ENCODE peak calls at places on chromosomes 4 and X, in ten cellular contexts. I is lung microvascular endothelial cell, O is adrenal gland, C is NCI-H1048, W is hepatocyte, N is AG08395, B is upper lobe of right lung, G is NCI-H510A, U is cardiac muscle cell, M is sigmoid colon. X is an unnamed sample.

GRCh38 chrX:22025751-22026150 is 6.4 kb upstream of the PHEX start:
- DNase-seq in U (peak; percentile 16), G (no peak), W (peak; percentile 13), N (no peak), B (no peak), C (no peak), O (no peak), I (no peak), M (no peak), X (no peak)

GRCh38 chrX:24245201-24245600 is 68.7 kb downstream of the SUPT20HL2 start:
- DNase-seq in G (no peak), C (no peak), U (peak; percentile 78), O (no peak), N (peak; percentile 78), B (no peak), I (no peak), W (peak; percentile 61), M (no peak), X (no peak)

GRCh38 chrX:151981129-151981528 is 6.7 kb upstream of the GABRE start:
- DNase-seq in U (no peak), C (no peak), O (no peak), I (no peak), G (no peak), M (no peak), B (no peak), W (no peak), N (peak; percentile 74), X (no peak)

GRCh38 chrX:10062980-10063379 is 93.8 kb upstream of the CLCN4 start:
- DNase-seq in B (no peak), C (no peak), W (no peak), O (no peak), M (no peak), N (no peak), I (no peak), U (no peak), G (no peak), X (no peak)

GRCh38 chr4:163415668-163416067 is 57.9 kb downstream of the TKTL2 start:
- DNase-seq in C (no peak), U (no peak), B (no peak), M (no peak), W (no peak), O (no peak), G (no peak), N (no peak), I (no peak), X (no peak)

GRCh38 chrX:106144755-106145639 is 23.1 kb upstream of the PWWP3B start:
- DNase-seq in C (no peak), W (peak; percentile 4), N (no peak), O (peak; percentile 18), G (no peak), B (no peak), I (no peak), U (peak; percentile 54), M (no peak), X (no peak)

GRCh38 chrX:130114141-130114561 is 3.9 kb upstream of the ELF4 start:
- DNase-seq in W (no peak), C (no peak), G (no peak), I (peak; percentile 55), M (no peak), U (no peak), N (no peak), O (no peak), B (no peak), X (no peak)

GRCh38 chr4:74111990-74112389 is 13.0 kb upstream of the CXCL2 start:
- DNase-seq in U (peak; percentile 68), M (no peak), C (no peak), G (peak; percentile 17), O (no peak), B (peak; percentile 67), N (no peak), W (no peak), I (peak; percentile 80), X (no peak)

GRCh38 chr4:123064390-123064789 is 142.0 kb upstream of the NUDT6 start:
- DNase-seq in M (no peak), W (peak; percentile 41), B (no peak), C (no peak), G (no peak), U (peak; percentile 70), I (peak; percentile 12), N (no peak), O (no peak), X (no peak)

GRCh38 chrX:119474615-119475388 is 6.6 kb downstream of the SLC25A5 start:
- DNase-seq in N (no peak), O (no peak), C (no peak), G (no peak), B (no peak), U (no peak), W (no peak), M (no peak), I (no peak), X (no peak)

GRCh38 chr4:26181616-26182015 is 139.2 kb upstream of the RBPJ start:
- DNase-seq in C (no peak), G (no peak), W (no peak), B (no peak), I (no peak), N (no peak), O (no peak), U (no peak), M (no peak), X (no peak)

GRCh38 chrX:37830371-37830770 is 17.0 kb downstream of the DYNLT3 start:
- DNase-seq in O (no peak), G (no peak), B (no peak), M (no peak), I (no peak), W (no peak), C (no peak), N (no peak), U (no peak), X (no peak)

GRCh38 chr4:55524844-55525571 is 21.7 kb downstream of the CLOCK start:
- DNase-seq in N (peak; percentile 11), G (no peak), W (no peak), C (no peak), I (no peak), M (no peak), B (no peak), O (no peak), U (peak; percentile 36), X (no peak)

GRCh38 chr4:21304061-21304541 is 603.8 kb downstream of the PACRGL start:
- DNase-seq in U (no peak), N (no peak), C (no peak), B (peak; percentile 55), I (no peak), G (no peak), W (peak; percentile 58), O (peak; percentile 17), M (no peak), X (peak; percentile 75)

GRCh38 chr4:52982246-52982950 is 120.3 kb downstream of the RASL11B start:
- DNase-seq in G (peak; percentile 9), C (peak; percentile 3), I (peak; percentile 68), B (no peak), O (no peak), N (peak; percentile 67), M (no peak), W (peak; percentile 63), U (peak; percentile 79), X (no peak)

GRCh38 chrX:100098660-100099375 is 311.3 kb downstream of the PCDH19 start:
- DNase-seq in G (no peak), O (no peak), B (no peak), W (no peak), M (no peak), I (no peak), U (peak; percentile 46), C (no peak), N (peak; percentile 24), X (no peak)

GRCh38 chr4:81527115-81527514 is 55.4 kb upstream of the RASGEF1B start:
- DNase-seq in O (no peak), N (no peak), M (no peak), B (peak; percentile 83), U (no peak), W (no peak), I (no peak), G (no peak), C (no peak), X (no peak)

GRCh38 chrX:30690330-30690729 is 37.1 kb downstream of the GK start:
- DNase-seq in N (no peak), B (no peak), O (no peak), U (peak; percentile 14), G (no peak), C (no peak), W (no peak), M (no peak), I (peak; percentile 16), X (no peak)

GRCh38 chrX:43087825-43088224 is 309.9 kb upstream of the PPP1R2C start:
- DNase-seq in C (no peak), B (no peak), U (no peak), M (no peak), W (no peak), O (no peak), I (no peak), G (no peak), N (no peak), X (no peak)

GRCh38 chr4:85860066-85860465 is 385.1 kb downstream of the ARHGAP24 start:
- DNase-seq in B (no peak), C (no peak), N (peak; percentile 50), O (no peak), I (peak; percentile 53), W (no peak), M (no peak), G (no peak), U (peak; percentile 46), X (no peak)

GRCh38 chr4:41575665-41576064 is 37.7 kb downstream of the LIMCH1 start:
- DNase-seq in U (no peak), G (no peak), O (no peak), I (no peak), M (no peak), N (no peak), C (no peak), W (no peak), B (no peak), X (no peak)

GRCh38 chr4:38330321-38330720 is 333.7 kb upstream of the KLF3 start:
- DNase-seq in W (no peak), U (no peak), B (no peak), O (no peak), G (no peak), C (no peak), N (no peak), I (no peak), M (no peak), X (no peak)

GRCh38 chr4:102343964-102344519 is 1.2 kb downstream of the SLC39A8 start:
- DNase-seq in U (no peak), O (no peak), C (no peak), W (peak; percentile 76), B (peak; percentile 90), I (no peak), N (no peak), G (peak; percentile 24), M (peak; percentile 77), X (no peak)

GRCh38 chrX:131728295-131729145 is 184.6 kb downstream of the OR13H1 start:
- DNase-seq in B (no peak), M (peak; percentile 91), N (peak; percentile 67), I (peak; percentile 65), G (no peak), U (no peak), W (no peak), O (peak; percentile 90), C (no peak), X (no peak)

GRCh38 chr4:38449506-38450174 is 214.4 kb upstream of the KLF3 start:
- DNase-seq in U (peak; percentile 16), C (no peak), I (no peak), N (peak; percentile 45), O (no peak), G (no peak), W (no peak), M (no peak), B (no peak), X (no peak)

GRCh38 chr4:185119927-185120630 is 23.0 kb upstream of the SLC25A4 start:
- DNase-seq in G (no peak), W (no peak), B (no peak), O (no peak), N (no peak), C (no peak), M (no peak), U (no peak), I (no peak), X (no peak)

GRCh38 chr4:82138376-82138775 is 235.4 kb downstream of the HNRNPD start:
- DNase-seq in C (no peak), M (no peak), W (no peak), G (no peak), I (no peak), O (no peak), N (no peak), B (no peak), U (no peak), X (no peak)

GRCh38 chr4:128600996-128601857 is 208.3 kb upstream of the JADE1 start:
- DNase-seq in G (peak; percentile 76), B (peak; percentile 82), W (peak; percentile 90), N (peak; percentile 56), U (peak; percentile 99), M (peak; percentile 86), O (peak; percentile 83), I (peak; percentile 96), C (no peak), X (no peak)

X was measured in ecto neural progenitor cell.